ENCODE peak calls at places on chromosomes 4 and X, in four cellular contexts. W, D, S and U are unnamed samples.
A peak's percentile ranks its signal among the peaks of the same experiment; 100 is the strongest.

GRCh38 chr4:793941-794621 is 31.8 kb downstream of the CPLX1 start:
- DNase-seq in W (no peak), S (no peak), D (no peak), U (no peak)

GRCh38 chr4:16977081-16977480 is 78.6 kb upstream of the LDB2 start:
- DNase-seq in S (no peak), D (no peak), W (no peak), U (no peak)

GRCh38 chr4:89598602-89599001 is 238.4 kb downstream of the SNCA start:
- DNase-seq in S (no peak), D (no peak), W (no peak), U (no peak)

GRCh38 chr4:108166441-108167315 is 2.1 kb downstream of the LEF1 start:
- DNase-seq in S (no peak), D (peak; percentile 71), W (no peak), U (peak; percentile 31)

GRCh38 chr4:47494124-47494430 is 9.0 kb downstream of the ATP10D start:
- DNase-seq in W (no peak), S (no peak), D (no peak), U (no peak)

GRCh38 chr4:112130903-112131302 is 14.4 kb upstream of the FAM241A start:
- DNase-seq in W (no peak), D (no peak), S (no peak), U (no peak)

GRCh38 chr4:74109894-74110605 is 11.1 kb upstream of the CXCL2 start:
- DNase-seq in W (no peak), D (no peak), S (no peak), U (no peak)

GRCh38 chr4:143626134-143626859 is 74.2 kb downstream of the FREM3 start:
- DNase-seq in D (no peak), W (peak; percentile 79), S (no peak), U (no peak)

GRCh38 chr4:75584067-75584466 is 28.2 kb downstream of the ODAPH start:
- DNase-seq in S (no peak), D (no peak), W (no peak), U (no peak)

GRCh38 chr4:161799687-161800086 is 364.1 kb downstream of the FSTL5 start:
- DNase-seq in W (no peak), D (no peak), S (no peak), U (no peak)

GRCh38 chr4:118086334-118086733 is 52.0 kb downstream of the NDST3 start:
- DNase-seq in S (no peak), D (no peak), W (no peak), U (no peak)

GRCh38 chrX:109347618-109348017 is 134.3 kb downstream of the GUCY2F start:
- DNase-seq in S (no peak), D (no peak), W (no peak), U (no peak)

GRCh38 chr4:83118869-83119268 is 4.3 kb upstream of the PLAC8 start:
- DNase-seq in D (no peak), S (no peak), W (no peak), U (no peak)

GRCh38 chr4:21775703-21776102 is 172.9 kb downstream of the KCNIP4 start:
- DNase-seq in S (no peak), D (no peak), W (no peak), U (no peak)

GRCh38 chr4:1501754-1502500 is 95.7 kb upstream of the NKX1-1 start:
- DNase-seq in W (peak; percentile 54), S (peak; percentile 53), D (peak; percentile 50), U (no peak)

GRCh38 chrX:153569475-153569874 is 29.5 kb downstream of the CCNQ start:
- DNase-seq in W (no peak), D (no peak), S (no peak), U (no peak)

GRCh38 chr4:119314356-119314755 is 7.6 kb downstream of the FABP2 start:
- DNase-seq in W (no peak), D (no peak), S (no peak), U (no peak)

GRCh38 chrX:73214366-73215094 is at the start of gene NAP1L2:
- DNase-seq in D (peak; percentile 40), W (peak; percentile 46), S (peak; percentile 62), U (peak; percentile 25)

GRCh38 chr4:78652282-78652876 is 100.8 kb downstream of the ANXA3 start:
- DNase-seq in W (no peak), S (no peak), D (no peak), U (no peak)

GRCh38 chrX:38768079-38768478 is 33.2 kb upstream of the MID1IP1 start:
- DNase-seq in S (no peak), W (no peak), D (no peak), U (no peak)

GRCh38 chr4:52873861-52874343 is 11.8 kb downstream of the RASL11B start:
- DNase-seq in D (no peak), S (no peak), W (no peak), U (no peak)

GRCh38 chr4:139950568-139950967 is 203.4 kb downstream of the MAML3 start:
- DNase-seq in D (no peak), S (no peak), W (no peak), U (no peak)

GRCh38 chrX:71621644-71622346 is 3.5 kb upstream of the CXCR3 start:
- DNase-seq in W (no peak), D (no peak), S (no peak), U (no peak)

GRCh38 chrX:9151772-9152307 is 117.9 kb upstream of the FAM9B start:
- DNase-seq in S (no peak), W (no peak), D (no peak), U (no peak)

GRCh38 chr4:6963139-6963611 is 53.5 kb downstream of the TBC1D14 start:
- DNase-seq in D (no peak), W (no peak), S (no peak), U (no peak)

GRCh38 chr4:182564966-182565365 is 321.8 kb downstream of the TENM3 start:
- DNase-seq in W (no peak), S (no peak), D (no peak), U (no peak)

GRCh38 chr4:20085653-20086052 is 166.1 kb upstream of the SLIT2 start:
- DNase-seq in D (no peak), W (no peak), S (no peak), U (no peak)

GRCh38 chr4:54543088-54543795 is 114.5 kb upstream of the KIT start:
- DNase-seq in W (no peak), S (no peak), D (no peak), U (no peak)

GRCh38 chr4:176547005-176547404 is 227.2 kb downstream of the SPCS3 start:
- DNase-seq in S (no peak), D (no peak), W (no peak), U (no peak)

GRCh38 chrX:150018931-150019331 is 80.6 kb upstream of the EOLA2 start:
- DNase-seq in D (no peak), S (no peak), W (no peak), U (no peak)

GRCh38 chr4:10554694-10555093 is 97.5 kb upstream of the ZNF518B start:
- DNase-seq in W (no peak), D (peak; percentile 69), S (no peak), U (peak; percentile 80)

GRCh38 chr4:68182382-68182820 is 52.7 kb upstream of the TMPRSS11F start:
- DNase-seq in S (no peak), D (no peak), W (no peak), U (no peak)

GRCh38 chrX:13028871-13029336 is 15.5 kb downstream of the FAM9C start:
- DNase-seq in D (no peak), S (no peak), W (no peak), U (no peak)

GRCh38 chrX:68910743-68911142 is 81.9 kb downstream of the EFNB1 start:
- DNase-seq in D (peak; percentile 31), W (no peak), S (no peak), U (no peak)

DNA sequence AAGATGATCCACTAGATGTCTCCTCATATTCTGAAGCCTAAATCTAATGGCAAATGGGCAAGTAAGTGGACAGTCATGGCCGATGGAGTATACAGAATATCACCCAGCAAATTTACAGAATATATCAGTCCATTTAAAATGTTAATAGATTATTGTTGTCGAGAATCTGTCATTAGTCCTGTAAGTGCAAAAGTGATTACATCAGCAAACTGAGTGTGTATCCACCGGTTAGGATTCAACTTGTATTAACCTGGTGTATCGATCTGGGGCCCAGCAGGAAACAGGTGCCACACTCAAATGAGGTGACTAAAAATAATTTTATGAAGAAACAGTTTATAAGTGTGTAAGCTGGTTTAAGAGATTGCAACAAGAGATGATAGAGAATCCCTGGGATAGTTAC is 367.9 kb upstream of the FAM47C start:
- DNase-seq in D (no peak), W (no peak), S (no peak), U (no peak)
- TF ChIP-seq CTCF in D (no peak), W (no peak), S (no peak), U (no peak)

GRCh38 chrX:10602646-10603045 is 17.7 kb downstream of the MID1 start:
- DNase-seq in D (no peak), W (no peak), S (no peak), U (no peak)

GRCh38 chrX:10598540-10598939 is 21.8 kb downstream of the MID1 start:
- DNase-seq in S (no peak), D (no peak), W (no peak), U (no peak)

GRCh38 chrX:10600479-10600878 is 19.9 kb downstream of the MID1 start:
- DNase-seq in W (no peak), D (no peak), S (no peak), U (no peak)

GRCh38 chrX:10603612-10604011 is 16.8 kb downstream of the MID1 start:
- DNase-seq in W (no peak), D (no peak), S (no peak), U (no peak)

DNA sequence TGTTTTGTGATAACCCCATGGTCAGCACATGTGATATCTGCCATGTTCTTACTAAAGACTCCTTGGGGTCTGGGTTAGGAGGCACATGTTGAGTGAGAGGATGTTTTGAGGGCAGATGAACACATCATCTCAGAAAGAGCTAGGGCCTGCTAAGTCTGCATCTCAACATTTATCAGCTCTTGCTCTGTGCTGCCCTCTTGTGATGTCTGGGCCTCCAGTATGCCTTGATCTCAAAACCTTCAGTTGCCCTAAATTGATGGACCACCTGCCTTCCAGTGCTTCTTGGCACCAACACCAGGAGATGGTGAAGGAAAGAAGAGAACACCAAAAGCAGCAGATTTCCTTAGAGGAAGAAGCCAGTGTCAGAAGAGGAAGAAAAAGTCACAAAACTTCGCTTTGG is 22.5 kb downstream of the MID1 start:
- DNase-seq in W (no peak), D (no peak), S (no peak), U (no peak)
- TF ChIP-seq CTCF in W (peak; percentile 34), D (no peak), S (peak; percentile 34), U (peak; percentile 49)

DNA sequence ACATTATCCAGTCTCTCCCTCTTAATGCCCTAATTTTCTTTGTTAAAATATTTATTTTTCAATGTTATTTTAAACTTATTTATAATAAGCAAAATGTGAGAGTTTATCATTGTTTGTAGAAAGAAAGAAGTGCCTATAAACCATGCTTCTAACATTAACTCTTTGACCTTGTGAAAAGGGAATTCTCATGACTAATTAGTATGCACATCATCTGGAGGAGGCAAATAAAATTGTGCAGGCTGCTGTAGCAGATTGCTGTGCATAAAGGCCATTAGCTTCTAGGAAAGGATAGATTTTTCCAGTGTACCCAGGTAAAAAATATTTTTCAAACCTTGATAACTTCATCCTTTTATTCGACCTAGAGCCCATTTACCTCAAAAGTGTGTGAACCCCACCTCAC is 84.6 kb upstream of the GUCY1A1 start:
- DNase-seq in D (no peak), W (no peak), S (no peak), U (no peak)
- TF ChIP-seq CTCF in D (no peak), W (no peak), S (no peak), U (no peak)

GRCh38 chr4:138579146-138579545 is 337.0 kb upstream of the SLC7A11 start:
- DNase-seq in S (no peak), D (no peak), W (no peak), U (no peak)

GRCh38 chr4:138577145-138577544 is 335.0 kb upstream of the SLC7A11 start:
- DNase-seq in W (no peak), D (no peak), S (no peak), U (no peak)

GRCh38 chr4:138572007-138572406 is 329.9 kb upstream of the SLC7A11 start:
- DNase-seq in D (no peak), S (no peak), W (no peak), U (no peak)

GRCh38 chr4:138573246-138573645 is 331.1 kb upstream of the SLC7A11 start:
- DNase-seq in D (no peak), S (no peak), W (no peak), U (no peak)

GRCh38 chr4:138576684-138577083 is 334.5 kb upstream of the SLC7A11 start:
- DNase-seq in S (no peak), D (no peak), W (no peak), U (no peak)
- TF ChIP-seq CTCF in S (no peak), D (no peak), W (no peak), U (peak; percentile 51)